ENCODE peak calls at places on chromosomes 7 and 10, in five cellular contexts. Z, J, V, A and G are unnamed samples.
A peak's percentile ranks its signal among the peaks of the same experiment; 100 is the strongest.

GRCh38 chr7:1567082-1567771 is 2.6 kb downstream of the PSMG3 start:
- DNase-seq in Z (peak; percentile 62), J (no peak), V (no peak), A (no peak), G (no peak)

GRCh38 chr10:118793545-118793944 is 38.8 kb upstream of the CACUL1 start:
- DNase-seq in Z (no peak), J (peak; percentile 20), V (no peak), A (no peak), G (no peak)

GRCh38 chr7:102106625-102107024 is 180.0 kb upstream of the SH2B2 start:
- DNase-seq in Z (peak; percentile 9), J (no peak), V (no peak), A (peak; percentile 35), G (no peak)

GRCh38 chr7:157457355-157458253 is 120.8 kb downstream of the DNAJB6 start:
- DNase-seq in Z (no peak), J (no peak), V (no peak), A (peak; percentile 79), G (no peak)

GRCh38 chr7:82677493-82677892 is 233.9 kb upstream of the CACNA2D1 start:
- DNase-seq in Z (no peak), J (no peak), V (peak; percentile 5), A (no peak), G (no peak)

GRCh38 chr10:86953747-86954680 is 3.4 kb downstream of the MMRN2 start:
- DNase-seq in Z (no peak), J (no peak), V (peak; percentile 86), A (peak; percentile 76), G (peak; percentile 36)

GRCh38 chr10:100006241-100006886 is 3.4 kb downstream of the DNMBP start:
- DNase-seq in Z (no peak), J (peak; percentile 95), V (peak; percentile 91), A (no peak), G (peak; percentile 9)

GRCh38 chr10:77418211-77418640 is 219.4 kb downstream of the KCNMA1 start:
- DNase-seq in Z (no peak), J (no peak), V (no peak), A (no peak), G (no peak)

GRCh38 chr7:115113776-115114175 is 191.9 kb downstream of the MDFIC start:
- DNase-seq in Z (no peak), J (no peak), V (no peak), A (no peak), G (no peak)

GRCh38 chr7:79241288-79242055 is 212.0 kb downstream of the MAGI2 start:
- DNase-seq in Z (no peak), J (peak; percentile 9), V (peak; percentile 83), A (no peak), G (no peak)

GRCh38 chr10:35336084-35336831 is at the start of gene CCNY:
- DNase-seq in Z (peak; percentile 84), J (peak; percentile 22), V (peak; percentile 81), A (peak; percentile 86), G (peak; percentile 40)

GRCh38 chr7:157797361-157797760 is 460.6 kb downstream of the DNAJB6 start:
- DNase-seq in Z (no peak), J (no peak), V (no peak), A (no peak), G (no peak)

GRCh38 chr10:51706225-51706624 is 6.8 kb upstream of the CSTF2T start:
- DNase-seq in Z (peak; percentile 48), J (no peak), V (peak; percentile 96), A (peak; percentile 85), G (peak; percentile 81)

GRCh38 chr10:102982281-102982680 is 64.2 kb downstream of the CNNM2 start:
- DNase-seq in Z (no peak), J (no peak), V (no peak), A (no peak), G (no peak)

GRCh38 chr10:103659674-103660363 is 166.3 kb downstream of the NEURL1 start:
- DNase-seq in Z (peak; percentile 73), J (no peak), V (peak; percentile 93), A (no peak), G (no peak)

GRCh38 chr10:3807221-3807927 is 22.4 kb upstream of the KLF6 start:
- DNase-seq in Z (no peak), J (no peak), V (no peak), A (no peak), G (no peak)

GRCh38 chr7:23247602-23248335 is 1.2 kb downstream of the GPNMB start:
- DNase-seq in Z (no peak), J (no peak), V (peak; percentile 44), A (no peak), G (no peak)

GRCh38 chr7:22725585-22725984 is 1.4 kb upstream of the IL6 start:
- DNase-seq in Z (no peak), J (no peak), V (peak; percentile 15), A (no peak), G (no peak)

GRCh38 chr10:86291616-86292340 is 74.8 kb downstream of the GRID1 start:
- DNase-seq in Z (no peak), J (no peak), V (no peak), A (peak; percentile 61), G (no peak)

GRCh38 chr10:4914213-4914850 is 48.9 kb upstream of the AKR1C1 start:
- DNase-seq in Z (no peak), J (no peak), V (no peak), A (no peak), G (no peak)
- TF ChIP-seq CTCF in Z (no peak), J (no peak), V (no peak), A (no peak), G (no peak)

DNA sequence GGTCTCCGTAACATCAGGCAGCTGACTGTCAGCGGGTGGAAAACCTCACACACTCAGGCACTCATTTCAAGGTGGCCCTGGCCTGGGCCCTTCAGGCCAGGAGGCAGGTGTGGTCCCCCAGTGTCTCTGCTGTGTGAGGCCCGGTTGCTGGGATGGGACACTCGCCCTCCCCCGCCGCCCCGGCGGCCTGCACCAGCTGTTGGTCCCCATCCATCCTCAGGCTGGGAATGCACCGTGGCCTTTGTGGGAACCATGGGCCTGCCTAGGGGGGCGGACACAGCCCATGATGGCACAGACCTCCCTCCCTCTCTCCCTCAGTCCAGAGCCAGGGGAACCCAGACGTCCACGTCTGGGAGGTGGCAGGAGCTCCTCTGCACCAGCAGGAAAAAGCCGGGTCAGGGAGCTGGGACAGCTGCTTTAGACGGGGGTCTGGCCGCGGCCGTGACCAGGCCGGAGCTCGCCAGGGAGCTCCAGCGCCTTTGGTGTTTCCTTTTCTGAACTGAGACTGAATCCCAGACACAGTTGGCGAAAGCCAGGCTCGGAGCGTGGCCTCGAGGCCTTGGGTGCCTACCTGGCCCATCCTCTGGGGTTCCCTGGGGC is 15.7 kb downstream of the ADGRA1 start:
- DNase-seq in Z (no peak), J (no peak), V (no peak), A (no peak), G (no peak)
- H3K27me3 ChIP-seq in Z (no peaks in the 10 kb centered on the region), J (peaks cover 20% of the 10 kb centered on the region), V (peaks cover 16% of the 10 kb centered on the region), A (peaks cover 82% of the 10 kb centered on the region), G (no peaks in the 10 kb centered on the region)

DNA sequence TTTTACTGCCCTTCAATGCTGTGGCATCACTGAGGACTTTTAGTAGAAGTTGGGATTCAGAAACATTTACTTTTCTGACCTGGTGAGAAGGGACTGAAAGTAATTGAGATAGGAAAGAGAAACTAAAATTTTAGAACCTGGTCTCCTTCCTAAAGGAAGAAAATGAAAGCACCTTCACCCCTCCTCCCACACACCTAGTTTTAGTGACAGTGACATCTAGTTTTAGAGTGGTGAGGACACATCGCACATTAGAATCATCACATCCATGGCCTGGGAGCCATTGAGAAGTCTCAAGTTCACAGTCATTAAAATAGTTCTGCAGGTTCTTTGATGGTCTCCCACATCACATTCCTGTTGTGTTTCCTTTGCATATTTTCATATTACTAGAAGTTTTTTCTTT is 16.1 kb downstream of the TAS2R41 start:
- DNase-seq in Z (no peak), J (no peak), V (no peak), A (no peak), G (no peak)
- TF ChIP-seq CTCF in Z (no peak), J (no peak), V (no peak), A (no peak), G (no peak)

GRCh38 chr10:30897547-30897946 is 134.1 kb downstream of the ZNF438 start:
- DNase-seq in Z (no peak), J (no peak), V (no peak), A (no peak), G (no peak)

GRCh38 chr10:30893208-30893607 is 138.5 kb downstream of the ZNF438 start:
- DNase-seq in Z (no peak), J (no peak), V (peak; percentile 11), A (no peak), G (no peak)

GRCh38 chr10:30898964-30899363 is 132.7 kb downstream of the ZNF438 start:
- DNase-seq in Z (no peak), J (no peak), V (no peak), A (no peak), G (no peak)

GRCh38 chr10:30897045-30897444 is 134.6 kb downstream of the ZNF438 start:
- DNase-seq in Z (no peak), J (no peak), V (no peak), A (no peak), G (no peak)

DNA sequence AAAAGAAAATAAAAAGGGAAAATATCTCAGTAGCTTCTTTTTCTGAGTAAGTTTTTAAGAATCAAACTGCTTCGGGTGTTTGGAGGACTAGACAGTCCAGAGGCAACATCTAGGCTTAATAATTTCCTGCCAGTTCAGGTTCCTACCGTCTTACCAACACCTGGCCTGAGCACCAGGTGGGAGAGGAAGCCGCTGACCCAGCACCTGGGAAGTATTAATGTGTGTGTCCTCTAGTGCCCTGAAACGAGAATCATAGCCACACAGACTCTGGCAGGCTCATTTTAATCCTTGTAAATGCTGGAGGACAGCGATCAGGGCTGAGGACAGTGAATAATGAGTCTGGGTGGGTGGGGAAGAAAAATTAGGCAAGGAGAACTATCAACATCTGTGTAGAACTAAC is 137.4 kb downstream of the ZNF438 start:
- DNase-seq in Z (no peak), J (no peak), V (no peak), A (no peak), G (no peak)
- H3K27me3 ChIP-seq in Z (no peaks in the 10 kb centered on the region), J (no peaks in the 10 kb centered on the region), V (no peaks in the 10 kb centered on the region), A (no peaks in the 10 kb centered on the region), G (no peaks in the 10 kb centered on the region)

GRCh38 chr10:124791378-124792348 is at the start of gene EEF1AKMT2:
- DNase-seq in Z (peak; percentile 86), J (peak; percentile 59), V (peak; percentile 90), A (peak; percentile 86), G (peak; percentile 4)
- TF ChIP-seq CTCF in Z (peak; percentile 31), J (peak; percentile 30), V (peak; percentile 38), A (peak; percentile 53), G (peak; percentile 58)